ENCODE peak calls at places on chromosome 11, in seven cellular contexts. O, J, W, L, U, G and M are unnamed samples.

GRCh38 chr11:43984519-43985385 is 42.3 kb downstream of the C11orf96 start:
- DNase-seq in O (no peak), J (peak), W (no peak), L (no peak), U (no peak), G (no peak), M (no peak)

GRCh38 chr11:36300651-36301050 is 4.6 kb downstream of the PRR5L start:
- DNase-seq in O (no peak), J (peak), W (no peak), L (peak), U (no peak), G (peak), M (peak)

GRCh38 chr11:116656011-116656410 is 116.8 kb downstream of the BUD13 start:
- DNase-seq in O (no peak), J (no peak), W (no peak), L (no peak), U (no peak), G (no peak), M (no peak)

GRCh38 chr11:62013266-62014157 is 46.1 kb upstream of the FTH1 start:
- DNase-seq in O (peak), J (no peak), W (no peak), L (no peak), U (no peak), G (no peak), M (peak)

GRCh38 chr11:9214765-9215164 is 50.4 kb downstream of the DENND5A start:
- DNase-seq in O (peak), J (no peak), W (peak), L (peak), U (no peak), G (no peak), M (no peak)

GRCh38 chr11:108117746-108118371 is 3.5 kb upstream of the ACAT1 start:
- DNase-seq in O (peak), J (no peak), W (peak), L (peak), U (no peak), G (no peak), M (no peak)

GRCh38 chr11:130124096-130124495 is 35.5 kb upstream of the ST14 start:
- DNase-seq in O (peak), J (peak), W (peak), L (peak), U (no peak), G (peak), M (no peak)

GRCh38 chr11:8100151-8100550 is 19.1 kb downstream of the TUB start:
- DNase-seq in O (no peak), J (peak), W (no peak), L (no peak), U (no peak), G (no peak), M (no peak)

GRCh38 chr11:99937330-99937729 is 749.8 kb upstream of the ARHGAP42 start:
- DNase-seq in O (no peak), J (no peak), W (no peak), L (no peak), U (no peak), G (no peak), M (no peak)

GRCh38 chr11:123072279-123072678 is 10.3 kb upstream of the HSPA8 start:
- DNase-seq in O (no peak), J (no peak), W (no peak), L (no peak), U (no peak), G (peak), M (peak)

GRCh38 chr11:19980957-19981669 is 179.2 kb downstream of the DBX1 start:
- DNase-seq in O (peak), J (no peak), W (no peak), L (peak), U (no peak), G (no peak), M (no peak)

GRCh38 chr11:31645747-31646146 is 136.2 kb downstream of the ELP4 start:
- DNase-seq in O (peak), J (peak), W (peak), L (peak), U (no peak), G (no peak), M (no peak)

GRCh38 chr11:36333468-36333867 is 37.4 kb downstream of the PRR5L start:
- DNase-seq in O (no peak), J (no peak), W (no peak), L (peak), U (no peak), G (no peak), M (no peak)

GRCh38 chr11:36345535-36346141 is 49.5 kb downstream of the PRR5L start:
- DNase-seq in O (no peak), J (no peak), W (no peak), L (no peak), U (no peak), G (peak), M (no peak)

GRCh38 chr11:130118636-130119387 is 40.8 kb upstream of the ST14 start:
- DNase-seq in O (no peak), J (no peak), W (no peak), L (no peak), U (peak), G (peak), M (no peak)

GRCh38 chr11:70367071-70367470 is 31.3 kb upstream of the CTTN start:
- DNase-seq in O (no peak), J (no peak), W (no peak), L (peak), U (no peak), G (no peak), M (no peak)

GRCh38 chr11:78809931-78810481 is 235.3 kb upstream of the NARS2 start:
- DNase-seq in O (no peak), J (no peak), W (no peak), L (peak), U (no peak), G (no peak), M (no peak)

GRCh38 chr11:39741066-39741465 is 1718.4 kb downstream of the LRRC4C start:
- DNase-seq in O (peak), J (no peak), W (no peak), L (no peak), U (no peak), G (no peak), M (no peak)

GRCh38 chr11:94276943-94277342 is 27.4 kb upstream of the IZUMO1R start:
- DNase-seq in O (no peak), J (no peak), W (no peak), L (no peak), U (no peak), G (no peak), M (no peak)

GRCh38 chr11:74641905-74642304 is 49.5 kb downstream of the POLD3 start:
- DNase-seq in O (no peak), J (no peak), W (no peak), L (no peak), U (no peak), G (no peak), M (no peak)

GRCh38 chr11:18173225-18173866 is 709 bp downstream of the MRGPRX4 start:
- DNase-seq in O (no peak), J (no peak), W (no peak), L (no peak), U (no peak), G (peak), M (no peak)

GRCh38 chr11:121996574-121996973 is 119.4 kb downstream of the BLID start:
- DNase-seq in O (no peak), J (no peak), W (no peak), L (no peak), U (no peak), G (no peak), M (no peak)

GRCh38 chr11:75107187-75107586 is 10.5 kb upstream of the OR2AT4 start:
- DNase-seq in O (no peak), J (no peak), W (no peak), L (peak), U (no peak), G (no peak), M (no peak)

GRCh38 chr11:62846177-62846576 is 6.8 kb upstream of the WDR74 start:
- DNase-seq in O (no peak), J (no peak), W (no peak), L (no peak), U (no peak), G (no peak), M (no peak)

GRCh38 chr11:116035972-116036371 is 531.8 kb upstream of the CADM1 start:
- DNase-seq in O (no peak), J (no peak), W (no peak), L (no peak), U (no peak), G (no peak), M (no peak)

GRCh38 chr11:17762309-17762974 is 27.9 kb downstream of the KCNC1 start:
- DNase-seq in O (no peak), J (no peak), W (peak), L (no peak), U (no peak), G (no peak), M (no peak)

GRCh38 chr11:8913961-8914660 is 3.1 kb downstream of the AKIP1 start:
- DNase-seq in O (peak), J (no peak), W (no peak), L (peak), U (peak), G (peak), M (no peak)

GRCh38 chr11:132855516-132855915 is 676.8 kb downstream of the OPCML start:
- DNase-seq in O (no peak), J (no peak), W (no peak), L (no peak), U (no peak), G (no peak), M (no peak)

GRCh38 chr11:120682026-120682649 is 170.6 kb downstream of the GRIK4 start:
- DNase-seq in O (no peak), J (no peak), W (no peak), L (no peak), U (no peak), G (no peak), M (no peak)

GRCh38 chr11:59097113-59097708 is 9.8 kb upstream of the FAM111B start:
- DNase-seq in O (peak), J (peak), W (peak), L (peak), U (no peak), G (peak), M (no peak)

GRCh38 chr11:69467646-69468045 is 13.8 kb upstream of the LINC01488 start:
- DNase-seq in O (no peak), J (no peak), W (no peak), L (no peak), U (no peak), G (no peak), M (no peak)

GRCh38 chr11:114501901-114502300 is 57.8 kb downstream of the NXPE1 start:
- DNase-seq in O (no peak), J (no peak), W (no peak), L (no peak), U (no peak), G (no peak), M (no peak)

GRCh38 chr11:4092031-4092430 is 2.6 kb upstream of the RRM1 start:
- DNase-seq in O (no peak), J (no peak), W (no peak), L (no peak), U (no peak), G (no peak), M (no peak)

GRCh38 chr11:59222464-59223065 is 9.8 kb upstream of the MPEG1 start:
- DNase-seq in O (no peak), J (no peak), W (no peak), L (no peak), U (no peak), G (no peak), M (no peak)

GRCh38 chr11:62854013-62854824 is 14.8 kb upstream of the WDR74 start:
- DNase-seq in O (no peak), J (no peak), W (no peak), L (no peak), U (no peak), G (no peak), M (no peak)

GRCh38 chr11:100353083-100353482 is 334.0 kb upstream of the ARHGAP42 start:
- DNase-seq in O (no peak), J (no peak), W (no peak), L (no peak), U (no peak), G (no peak), M (no peak)

GRCh38 chr11:65973439-65974110 is 12.0 kb downstream of the SART1 start:
- DNase-seq in O (no peak), J (no peak), W (no peak), L (peak), U (no peak), G (no peak), M (no peak)

GRCh38 chr11:128505449-128506058 is 81.8 kb downstream of the ETS1 start:
- DNase-seq in O (no peak), J (no peak), W (no peak), L (no peak), U (no peak), G (no peak), M (no peak)
- TF ChIP-seq POLR2A in O (no peak), J (no peak), W (no peak), L (no peak), U (no peak), G (no peak), M (no peak)

GRCh38 chr11:2892215-2893020 is 6.8 kb upstream of the CDKN1C start:
- DNase-seq in O (peak), J (no peak), W (no peak), L (peak), U (peak), G (peak), M (no peak)
- TF ChIP-seq POLR2A in O (peak), J (no peak), W (peak), L (peak), U (no peak), G (no peak), M (no peak)

GRCh38 chr11:14894657-14895598 is 2.9 kb upstream of the CYP2R1 start:
- DNase-seq in O (no peak), J (peak), W (no peak), L (peak), U (no peak), G (peak), M (no peak)

GRCh38 chr11:14886509-14886908 is 5.5 kb downstream of the CYP2R1 start:
- DNase-seq in O (no peak), J (no peak), W (no peak), L (no peak), U (no peak), G (no peak), M (no peak)

GRCh38 chr11:14892036-14892556 is at the start of gene CYP2R1:
- DNase-seq in O (peak), J (peak), W (peak), L (peak), U (peak), G (peak), M (peak)

GRCh38 chr11:14892577-14892976 is 546 bp upstream of the CYP2R1 start:
- DNase-seq in O (no peak), J (no peak), W (no peak), L (no peak), U (no peak), G (no peak), M (no peak)

GRCh38 chr11:14891143-14892035 is 642 bp downstream of the CYP2R1 start:
- DNase-seq in O (peak), J (peak), W (peak), L (peak), U (peak), G (peak), M (peak)
- TF ChIP-seq POLR2A in O (peak), J (peak), W (peak), L (no peak), U (peak), G (peak), M (no peak)

GRCh38 chr11:12509371-12509770 is 132.0 kb downstream of the PARVA start:
- DNase-seq in O (no peak), J (no peak), W (no peak), L (no peak), U (no peak), G (no peak), M (no peak)
- TF ChIP-seq POLR2A in O (no peak), J (no peak), W (no peak), L (no peak), U (no peak), G (no peak), M (no peak)

GRCh38 chr11:46296520-46297448 is 19.3 kb downstream of the CREB3L1 start:
- DNase-seq in O (no peak), J (peak), W (no peak), L (peak), U (no peak), G (no peak), M (no peak)

GRCh38 chr11:46293616-46294015 is 16.2 kb downstream of the CREB3L1 start:
- DNase-seq in O (no peak), J (no peak), W (no peak), L (peak), U (no peak), G (no peak), M (no peak)

GRCh38 chr11:46294365-46295309 is 17.2 kb downstream of the CREB3L1 start:
- DNase-seq in O (no peak), J (peak), W (no peak), L (peak), U (no peak), G (no peak), M (no peak)

GRCh38 chr11:46295996-46296519 is 18.6 kb downstream of the CREB3L1 start:
- DNase-seq in O (no peak), J (no peak), W (no peak), L (no peak), U (no peak), G (no peak), M (no peak)

GRCh38 chr11:46295312-46295995 is 18.0 kb downstream of the CREB3L1 start:
- DNase-seq in O (no peak), J (peak), W (no peak), L (peak), U (peak), G (peak), M (peak)
- TF ChIP-seq POLR2A in O (peak), J (no peak), W (peak), L (peak), U (no peak), G (no peak), M (no peak)

GRCh38 chr11:47573321-47573720 is 5.4 kb downstream of the KBTBD4 start:
- DNase-seq in O (no peak), J (no peak), W (no peak), L (no peak), U (no peak), G (no peak), M (no peak)

GRCh38 chr11:47583844-47584243 is 2.6 kb upstream of the FAM180B start:
- DNase-seq in O (no peak), J (no peak), W (no peak), L (no peak), U (no peak), G (no peak), M (no peak)

GRCh38 chr11:47577460-47578041 is 1.2 kb downstream of the KBTBD4 start:
- DNase-seq in O (no peak), J (no peak), W (no peak), L (no peak), U (no peak), G (no peak), M (no peak)

DNA sequence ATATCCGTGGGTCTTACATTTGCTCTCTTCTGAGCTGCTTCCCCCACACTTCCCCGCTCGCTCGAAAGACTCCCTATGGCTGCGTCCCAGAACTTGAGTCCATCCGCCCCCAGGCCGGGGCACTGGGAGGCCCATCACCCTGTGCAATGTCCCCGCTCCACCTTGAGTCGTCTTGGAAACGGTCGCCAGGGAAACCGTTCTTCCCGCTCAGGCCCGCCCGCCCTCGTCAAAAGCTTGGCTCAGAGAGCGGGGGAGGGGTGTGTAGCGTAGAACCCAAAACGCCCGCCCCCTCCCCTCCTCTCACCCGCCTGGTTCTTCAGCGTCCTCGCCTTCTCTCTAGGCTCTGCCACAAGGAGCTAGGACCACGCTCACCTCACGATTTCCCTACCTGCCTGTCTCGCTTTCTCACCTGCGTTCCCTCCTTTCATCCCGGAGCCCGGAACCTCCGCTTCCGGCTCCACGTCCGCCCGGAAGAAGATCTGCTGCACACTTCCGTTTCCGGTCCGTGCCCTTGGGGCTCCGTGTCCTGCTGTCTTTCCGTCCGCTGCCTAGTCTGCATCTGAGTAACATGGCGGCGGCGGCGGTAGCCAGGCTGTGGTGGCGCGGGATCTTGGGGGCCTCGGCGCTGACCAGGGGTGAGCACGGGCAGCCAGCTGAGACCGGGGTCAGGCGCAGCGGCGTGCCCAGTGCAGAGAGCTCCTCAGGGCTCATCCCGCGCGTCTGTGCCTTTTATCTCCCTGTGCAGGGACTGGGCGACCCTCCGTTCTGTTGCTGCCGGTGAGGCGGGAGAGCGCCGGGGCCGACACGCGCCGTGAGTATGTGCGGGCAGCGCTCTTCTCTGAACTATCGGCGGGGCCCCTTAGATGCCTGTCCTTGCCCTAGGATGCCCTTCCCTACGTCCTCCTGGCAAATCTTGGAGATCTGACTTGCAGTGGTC is at the start of the genes KBTBD4 and NDUFS3:
- DNase-seq in O (peak), J (peak), W (peak), L (peak), U (peak), G (peak), M (peak)
- TF ChIP-seq POLR2A in O (peak), J (peak), W (peak), L (peak), U (peak), G (peak), M (peak)

DNA sequence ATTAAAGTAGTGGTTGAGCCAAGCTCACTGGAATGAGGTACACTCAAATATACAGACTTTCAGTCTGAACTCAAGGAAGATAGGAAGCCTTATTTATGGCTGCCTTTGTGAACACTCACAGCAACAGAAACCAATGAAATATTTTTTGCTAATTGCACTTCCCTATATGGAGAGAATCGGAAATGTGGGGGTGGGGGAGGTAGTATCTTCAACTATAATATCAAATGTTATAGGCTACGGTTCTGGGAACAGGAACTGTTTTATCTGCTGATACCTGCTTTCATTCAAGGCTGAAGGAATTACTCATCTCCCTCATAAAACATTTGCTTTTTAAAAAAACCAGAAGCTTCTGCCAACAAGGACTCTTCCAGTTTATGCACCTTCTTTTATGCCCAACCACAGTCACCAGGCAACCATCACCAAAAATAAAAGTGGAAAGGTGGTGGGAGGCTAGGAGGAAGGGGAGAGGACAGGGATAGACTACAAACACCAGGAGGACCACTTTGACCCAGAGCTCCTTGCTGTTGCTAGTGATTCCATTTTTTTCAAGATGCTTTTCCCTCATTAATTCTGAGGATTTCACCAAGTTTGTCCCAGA is 91.1 kb downstream of the CLPB start:
- DNase-seq in O (no peak), J (no peak), W (no peak), L (no peak), U (no peak), G (no peak), M (no peak)
- TF ChIP-seq POLR2A in O (no peak), J (no peak), W (no peak), L (no peak), U (no peak), G (no peak), M (no peak)